ENCODE peak calls at places on chromosome X, in eight cellular contexts. O is cardiac muscle cell, V is heart right ventricle, G is IMR-90, I is heart left ventricle, T is ovary, X is brain microvascular endothelial cell, Q is hepatocyte. B is an unnamed sample.

GRCh38 chrX:152899874-152900719 is 2.2 kb downstream of the ZNF185 start:
- DNase-seq in G (no peak), O (no peak), Q (no peak), X (no peak), I (no peak), T (no peak), V (no peak), B (no peak)

GRCh38 chrX:39850630-39851152 is 247.1 kb downstream of the BCOR start:
- DNase-seq in I (no peak), O (peak), V (no peak), X (peak), T (no peak), Q (peak), G (peak), B (no peak)

GRCh38 chrX:40099046-40099968 is 1.5 kb upstream of the BCOR start:
- DNase-seq in I (peak), G (no peak), O (no peak), Q (peak), V (peak), X (no peak), T (peak), B (no peak)

GRCh38 chrX:108072746-108073145 is 18.6 kb downstream of the PSMD10 start:
- DNase-seq in T (no peak), Q (no peak), X (peak), O (no peak), V (no peak), I (no peak), G (peak), B (no peak)

GRCh38 chrX:123881330-123881729 is 21.5 kb downstream of the XIAP start:
- DNase-seq in V (no peak), I (no peak), T (no peak), X (no peak), Q (no peak), G (no peak), O (no peak), B (no peak)

GRCh38 chrX:129961180-129962083 is 21.0 kb upstream of the BCORL1 start:
- DNase-seq in T (no peak), I (peak), X (peak), G (no peak), O (no peak), V (peak), Q (peak), B (no peak)

GRCh38 chrX:80807606-80808159 is 2.0 kb downstream of the BRWD3 start:
- DNase-seq in Q (no peak), O (no peak), G (no peak), T (no peak), I (no peak), V (no peak), X (no peak), B (no peak)

GRCh38 chrX:153643431-153644351 is 3.3 kb upstream of the DUSP9 start:
- DNase-seq in O (no peak), V (no peak), Q (no peak), T (peak), X (no peak), G (no peak), I (peak), B (no peak)

GRCh38 chrX:17814557-17814956 is 46.5 kb downstream of the RAI2 start:
- DNase-seq in I (no peak), Q (no peak), V (no peak), X (peak), O (peak), T (no peak), G (peak), B (no peak)

GRCh38 chrX:150227873-150228272 is 135.2 kb upstream of the MAMLD1 start:
- DNase-seq in T (no peak), I (no peak), G (no peak), V (no peak), O (no peak), Q (no peak), X (no peak), B (no peak)

GRCh38 chrX:143121471-143121870 is 95.7 kb downstream of the SPANXN4 start:
- DNase-seq in T (no peak), O (no peak), G (no peak), V (no peak), I (no peak), X (no peak), Q (no peak), B (no peak)

GRCh38 chrX:108033890-108034289 is 11.0 kb upstream of the VSIG1 start:
- DNase-seq in X (no peak), V (no peak), T (no peak), O (no peak), I (no peak), Q (no peak), G (no peak), B (no peak)

GRCh38 chrX:76253432-76253831 is 80.6 kb downstream of the PBDC1 start:
- DNase-seq in O (peak), I (no peak), X (peak), T (no peak), G (peak), Q (peak), V (no peak), B (no peak)

GRCh38 chrX:142076633-142077032 is 128.5 kb downstream of the MAGEC2 start:
- DNase-seq in V (no peak), I (no peak), X (no peak), O (no peak), Q (peak), G (no peak), T (no peak), B (no peak)

GRCh38 chrX:21933077-21933476 is 7.4 kb upstream of the SMS start:
- DNase-seq in O (no peak), Q (no peak), V (no peak), I (no peak), X (no peak), G (no peak), T (no peak), B (no peak)

GRCh38 chrX:30895331-30895730 is 6.3 kb upstream of the TAB3 start:
- DNase-seq in T (no peak), O (no peak), Q (no peak), I (no peak), V (no peak), G (no peak), X (no peak), B (no peak)

GRCh38 chrX:56130013-56130412 is 102.1 kb upstream of the KLF8 start:
- DNase-seq in I (no peak), G (no peak), Q (no peak), O (no peak), X (no peak), T (no peak), V (no peak), B (no peak)

GRCh38 chrX:63436865-63437264 is 85.7 kb upstream of the SPIN4 start:
- DNase-seq in G (no peak), I (no peak), V (no peak), O (no peak), Q (no peak), T (no peak), X (no peak), B (no peak)

GRCh38 chrX:93874554-93874953 is 200.5 kb downstream of the FAM133A start:
- DNase-seq in G (no peak), X (no peak), V (no peak), T (no peak), Q (peak), I (no peak), O (peak), B (no peak)

GRCh38 chrX:68355629-68355920 is 77.7 kb downstream of the OPHN1 start:
- DNase-seq in G (no peak), I (no peak), T (no peak), X (no peak), Q (peak), V (no peak), O (no peak), B (no peak)

GRCh38 chrX:54042609-54043010 is 1.7 kb downstream of the PHF8 start:
- DNase-seq in G (peak), I (no peak), O (peak), Q (peak), V (peak), T (peak), X (peak), B (no peak)

GRCh38 chrX:43386872-43387271 is 269.2 kb upstream of the MAOA start:
- DNase-seq in O (no peak), I (no peak), G (no peak), V (no peak), T (no peak), Q (no peak), X (no peak), B (no peak)

GRCh38 chrX:133676344-133677122 is 261.2 kb upstream of the GPC4 start:
- DNase-seq in Q (no peak), G (no peak), I (no peak), V (no peak), T (no peak), O (no peak), X (no peak), B (no peak)

GRCh38 chrX:39759526-39760224 is 338.1 kb downstream of the BCOR start:
- DNase-seq in T (peak), Q (peak), X (peak), I (peak), O (peak), G (peak), V (peak), B (no peak)

GRCh38 chrX:67346667-67347066 is 197.2 kb upstream of the AR start:
- DNase-seq in O (no peak), G (no peak), I (no peak), T (no peak), Q (no peak), X (no peak), V (no peak), B (no peak)

GRCh38 chrX:129932792-129933321 is 26.9 kb downstream of the UTP14A start:
- DNase-seq in V (peak), G (no peak), I (peak), T (peak), O (no peak), X (no peak), Q (peak), B (no peak)

GRCh38 chrX:44873415-44874270 is 655 bp downstream of the KDM6A start:
- DNase-seq in T (peak), G (peak), I (peak), Q (peak), V (peak), X (peak), O (peak), B (no peak)

GRCh38 chrX:134849390-134849789 is 141.4 kb upstream of the SMIM10 start:
- DNase-seq in V (no peak), G (peak), I (no peak), T (no peak), X (peak), Q (no peak), O (peak), B (no peak)

GRCh38 chrX:24014388-24015018 is 12.5 kb downstream of the KLHL15 start:
- DNase-seq in X (no peak), T (no peak), I (no peak), G (peak), V (no peak), O (no peak), Q (peak), B (no peak)

GRCh38 chrX:154308108-154308946 is 12.7 kb downstream of the TKTL1 start:
- DNase-seq in G (peak), O (peak), I (peak), T (peak), V (peak), X (peak), Q (peak), B (no peak)

GRCh38 chrX:24594531-24594930 is 52.6 kb downstream of the PCYT1B start:
- DNase-seq in T (no peak), V (no peak), X (no peak), I (no peak), G (no peak), O (no peak), Q (no peak), B (no peak)

GRCh38 chrX:147958316-147958715 is 22.8 kb upstream of the FMR1NB start:
- DNase-seq in I (no peak), Q (no peak), V (no peak), O (no peak), T (no peak), X (peak), G (peak), B (no peak)

DNA sequence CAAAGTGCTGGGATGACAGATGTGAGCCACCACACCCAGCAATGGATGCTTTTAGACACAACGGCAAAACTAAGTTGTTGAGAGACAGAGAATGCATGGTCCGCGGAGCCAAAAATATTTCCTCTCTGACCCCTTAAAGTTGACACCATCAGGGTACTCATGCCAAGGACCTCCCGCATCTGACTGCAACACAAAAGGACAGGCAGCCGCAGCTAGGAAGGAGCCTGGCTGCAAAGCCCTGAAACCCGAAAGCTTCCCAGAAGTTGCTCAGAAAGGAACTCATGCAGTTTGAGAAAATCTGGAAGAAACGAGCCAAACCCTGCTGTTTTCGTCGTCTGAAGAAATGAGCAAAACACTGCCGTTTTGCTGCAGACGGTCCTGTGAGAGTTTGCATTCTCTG is 16.5 kb downstream of the DHRSX start:
- DNase-seq in O (peak), T (no peak), V (no peak), Q (no peak), G (no peak), X (peak), I (no peak), B (no peak)
- H3K27ac ChIP-seq in O (peak), T (peak), V (peak), Q (no peak), G (peak), X (peak), I (peak), B (peak)

DNA sequence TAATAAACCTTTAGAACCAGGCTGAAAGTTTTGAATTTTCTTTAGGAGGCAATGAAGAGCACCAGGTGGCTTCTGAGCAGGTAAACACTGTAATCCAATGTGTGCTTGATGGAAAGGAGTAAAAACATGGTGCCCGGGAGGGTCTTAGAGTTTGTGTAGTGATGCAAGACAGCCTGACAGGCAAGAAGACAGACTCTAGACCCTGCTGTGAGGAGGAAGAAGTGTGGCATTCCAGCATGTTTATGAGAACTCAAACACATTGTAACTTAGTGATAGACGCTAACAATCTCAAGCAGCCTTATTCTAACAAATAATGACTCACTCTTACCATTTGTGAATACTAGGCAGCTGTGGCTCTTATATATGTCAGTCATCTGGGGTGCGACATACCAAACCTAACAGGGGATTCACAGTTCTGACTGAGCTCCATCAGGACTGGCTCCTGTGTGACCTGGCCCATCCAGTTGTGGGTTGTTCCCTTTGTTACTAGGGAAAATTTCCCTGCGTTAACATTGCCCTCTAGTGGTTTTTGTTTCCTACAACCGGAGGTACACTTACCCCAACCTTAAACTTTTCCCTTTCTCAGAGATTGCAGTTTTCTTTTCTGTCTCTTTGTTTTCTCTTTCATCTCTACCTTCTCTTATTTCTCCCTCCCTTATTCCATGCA is 53.8 kb downstream of the VSIG4 start:
- DNase-seq in T (no peak), V (no peak), O (peak), Q (peak), X (peak), G (peak), I (no peak), B (peak)
- H3K27ac ChIP-seq in T (no peak), V (no peak), O (no peak), Q (peak), X (no peak), G (no peak), I (no peak), B (no peak)

DNA sequence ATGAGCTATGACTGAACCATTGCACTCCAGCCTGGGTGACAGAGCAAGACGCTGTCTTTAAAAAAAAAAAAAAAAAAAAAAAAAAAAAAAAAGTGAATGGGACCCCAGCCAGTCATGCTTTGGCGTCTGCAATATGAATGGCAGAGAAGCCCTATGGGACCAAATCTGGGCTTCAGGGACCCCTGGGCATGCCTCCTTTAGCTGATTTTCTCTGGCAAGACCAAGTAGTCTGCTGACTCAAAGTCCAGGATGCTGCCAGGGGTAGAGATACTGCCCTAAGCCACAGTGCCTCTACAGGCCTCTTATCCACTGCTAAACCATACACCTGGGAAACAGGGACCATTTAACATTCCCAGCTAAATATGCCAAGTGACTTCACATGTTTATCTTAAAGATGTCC is 6.0 kb downstream of the RPS4X start:
- DNase-seq in T (no peak), I (no peak), X (no peak), O (no peak), V (no peak), G (no peak), Q (no peak), B (no peak)
- H3K27ac ChIP-seq in T (no peak), I (no peak), X (peak), O (no peak), V (no peak), G (no peak), Q (no peak), B (peak)

GRCh38 chrX:101391831-101392230 is 1.0 kb downstream of the RPL36A start:
- DNase-seq in T (no peak), V (no peak), Q (no peak), O (no peak), X (no peak), I (no peak), G (no peak), B (no peak)

GRCh38 chrX:101397779-101398178 is 7.0 kb downstream of the RPL36A start:
- DNase-seq in X (peak), T (no peak), G (peak), O (peak), V (no peak), Q (peak), I (no peak), B (no peak)

GRCh38 chrX:101393530-101394305 is 2.9 kb downstream of the RPL36A start:
- DNase-seq in Q (no peak), G (no peak), I (no peak), O (no peak), V (no peak), T (no peak), X (no peak), B (no peak)

GRCh38 chrX:101395789-101396188 is 5.0 kb downstream of the RPL36A start:
- DNase-seq in V (no peak), Q (no peak), X (no peak), T (no peak), G (no peak), O (peak), I (no peak), B (no peak)

GRCh38 chrX:101394372-101394771 is 3.6 kb downstream of the RPL36A start:
- DNase-seq in T (no peak), I (no peak), G (no peak), Q (no peak), V (no peak), X (no peak), O (no peak), B (no peak)
- H3K27ac ChIP-seq in T (no peak), I (no peak), G (no peak), Q (no peak), V (no peak), X (no peak), O (no peak), B (peak)